ENCODE peak calls at places on chromosomes 2 and 18, in six cellular contexts. One of them, this sample, is unnamed.

GRCh38 chr18:49884465-49884864 is 71.1 kb upstream of the ACAA2 start:
- DNase-seq in K562: no peak
- DNase-seq in WTC11: no peak
- DNase-seq in HepG2: no peak
- DNase-seq in H1: no peak
- DNase-seq in GM12878: no peak
- DNase-seq in this sample: no peak

GRCh38 chr2:158586491-158586890 is 129.7 kb downstream of the PKP4 start:
- DNase-seq in WTC11: no peak
- DNase-seq in H1: no peak
- DNase-seq in HepG2: peak; percentile 79
- DNase-seq in GM12878: no peak
- DNase-seq in K562: no peak
- DNase-seq in this sample: no peak

GRCh38 chr18:48172226-48173006 is 236.8 kb downstream of the ZBTB7C start:
- DNase-seq in WTC11: no peak
- DNase-seq in H1: no peak
- DNase-seq in GM12878: no peak
- DNase-seq in HepG2: no peak
- DNase-seq in K562: no peak
- DNase-seq in this sample: no peak

GRCh38 chr18:48342588-48342987 is 66.6 kb downstream of the ZBTB7C start:
- DNase-seq in H1: no peak
- DNase-seq in K562: no peak
- DNase-seq in WTC11: no peak
- DNase-seq in HepG2: no peak
- DNase-seq in GM12878: no peak
- DNase-seq in this sample: no peak

GRCh38 chr2:99643824-99644787 is 154.3 kb upstream of the REV1 start:
- DNase-seq in GM12878: no peak
- DNase-seq in WTC11: no peak
- DNase-seq in K562: no peak
- DNase-seq in H1: no peak
- DNase-seq in HepG2: no peak
- DNase-seq in this sample: no peak

GRCh38 chr2:157245441-157246211 is 11.9 kb upstream of the GALNT5 start:
- DNase-seq in HepG2: no peak
- DNase-seq in K562: no peak
- DNase-seq in WTC11: no peak
- DNase-seq in H1: no peak
- DNase-seq in GM12878: no peak
- DNase-seq in this sample: no peak

GRCh38 chr18:54284967-54285785 is 15.9 kb downstream of the POLI start:
- DNase-seq in K562: no peak
- DNase-seq in H1: no peak
- DNase-seq in WTC11: no peak
- DNase-seq in GM12878: peak; percentile 97
- DNase-seq in HepG2: no peak
- DNase-seq in this sample: no peak

GRCh38 chr2:164747786-164748433 is 93.7 kb downstream of the COBLL1 start:
- DNase-seq in GM12878: no peak
- DNase-seq in WTC11: no peak
- DNase-seq in HepG2: no peak
- DNase-seq in K562: no peak
- DNase-seq in H1: no peak
- DNase-seq in this sample: no peak

GRCh38 chr18:49618741-49619392 is 57.0 kb downstream of the LIPG start:
- DNase-seq in H1: no peak
- DNase-seq in WTC11: no peak
- DNase-seq in GM12878: no peak
- DNase-seq in HepG2: no peak
- DNase-seq in K562: no peak
- DNase-seq in this sample: no peak

GRCh38 chr2:109164739-109165221 is 35.8 kb downstream of the SH3RF3 start:
- DNase-seq in WTC11: no peak
- DNase-seq in HepG2: no peak
- DNase-seq in H1: no peak
- DNase-seq in K562: no peak
- DNase-seq in GM12878: no peak
- DNase-seq in this sample: no peak

GRCh38 chr2:96538487-96539214 is 2.1 kb downstream of the ARID5A start:
- DNase-seq in K562: no peak
- DNase-seq in H1: peak; percentile 88
- DNase-seq in WTC11: peak; percentile 86
- DNase-seq in HepG2: peak; percentile 74
- DNase-seq in GM12878: peak; percentile 31
- DNase-seq in this sample: peak; percentile 95

GRCh38 chr2:215105607-215106354 is 32.6 kb downstream of the ABCA12 start:
- DNase-seq in H1: no peak
- DNase-seq in HepG2: no peak
- DNase-seq in K562: no peak
- DNase-seq in WTC11: no peak
- DNase-seq in GM12878: no peak
- DNase-seq in this sample: no peak

GRCh38 chr2:211455225-211455841 is 898.9 kb downstream of the CPS1 start:
- DNase-seq in GM12878: no peak
- DNase-seq in K562: peak; percentile 23
- DNase-seq in H1: no peak
- DNase-seq in WTC11: peak; percentile 45
- DNase-seq in HepG2: peak; percentile 49
- DNase-seq in this sample: peak; percentile 71

GRCh38 chr2:141271346-141271745 is 859.5 kb downstream of the LRP1B start:
- DNase-seq in K562: no peak
- DNase-seq in GM12878: no peak
- DNase-seq in HepG2: no peak
- DNase-seq in WTC11: no peak
- DNase-seq in H1: no peak
- DNase-seq in this sample: peak; percentile 5

GRCh38 chr18:36200354-36200771 is 13.1 kb downstream of the MOCOS start:
- DNase-seq in K562: peak; percentile 73
- DNase-seq in GM12878: no peak
- DNase-seq in H1: no peak
- DNase-seq in HepG2: no peak
- DNase-seq in WTC11: no peak
- DNase-seq in this sample: no peak

GRCh38 chr2:85389139-85389538 is 21.0 kb downstream of the CAPG start:
- DNase-seq in K562: no peak
- DNase-seq in H1: no peak
- DNase-seq in WTC11: no peak
- DNase-seq in HepG2: no peak
- DNase-seq in GM12878: no peak
- DNase-seq in this sample: no peak

GRCh38 chr18:49723648-49724180 is 89.6 kb downstream of the ACAA2 start:
- DNase-seq in HepG2: peak; percentile 80
- DNase-seq in K562: no peak
- DNase-seq in GM12878: peak; percentile 43
- DNase-seq in WTC11: no peak
- DNase-seq in H1: no peak
- DNase-seq in this sample: no peak

GRCh38 chr18:9474103-9474982 is 970 bp upstream of the RALBP1 start:
- DNase-seq in K562: no peak
- DNase-seq in HepG2: peak; percentile 66
- DNase-seq in WTC11: no peak
- DNase-seq in H1: peak; percentile 48
- DNase-seq in GM12878: no peak
- DNase-seq in this sample: peak; percentile 75

GRCh38 chr2:8217366-8218125 is 464.3 kb upstream of the ID2 start:
- DNase-seq in HepG2: no peak
- DNase-seq in WTC11: no peak
- DNase-seq in GM12878: no peak
- DNase-seq in H1: no peak
- DNase-seq in K562: no peak
- DNase-seq in this sample: no peak

GRCh38 chr18:61545281-61546245 is 212.3 kb downstream of the CDH20 start:
- DNase-seq in HepG2: no peak
- DNase-seq in K562: no peak
- DNase-seq in GM12878: no peak
- DNase-seq in WTC11: no peak
- DNase-seq in H1: no peak
- DNase-seq in this sample: no peak

GRCh38 chr2:3151153-3151918 is 226.3 kb downstream of the EIPR1 start:
- DNase-seq in K562: no peak
- DNase-seq in WTC11: no peak
- DNase-seq in H1: no peak
- DNase-seq in HepG2: no peak
- DNase-seq in GM12878: peak; percentile 60
- DNase-seq in this sample: no peak

GRCh38 chr18:24019641-24020331 is 5.2 kb downstream of the TTC39C start:
- DNase-seq in HepG2: no peak
- DNase-seq in WTC11: no peak
- DNase-seq in K562: no peak
- DNase-seq in GM12878: peak; percentile 83
- DNase-seq in H1: no peak
- DNase-seq in this sample: no peak

GRCh38 chr18:57975805-57976204 is 68.2 kb upstream of the NEDD4L start:
- DNase-seq in K562: no peak
- DNase-seq in HepG2: no peak
- DNase-seq in WTC11: no peak
- DNase-seq in H1: no peak
- DNase-seq in GM12878: no peak
- DNase-seq in this sample: no peak

GRCh38 chr2:175568109-175568730 is 386.7 kb upstream of the ATP5MC3 start:
- DNase-seq in H1: no peak
- DNase-seq in WTC11: no peak
- DNase-seq in K562: no peak
- DNase-seq in GM12878: no peak
- DNase-seq in HepG2: no peak
- DNase-seq in this sample: no peak

GRCh38 chr18:48749768-48750167 is 201.0 kb downstream of the SMAD7 start:
- DNase-seq in K562: no peak
- DNase-seq in HepG2: no peak
- DNase-seq in WTC11: no peak
- DNase-seq in H1: no peak
- DNase-seq in GM12878: no peak
- DNase-seq in this sample: no peak

DNA sequence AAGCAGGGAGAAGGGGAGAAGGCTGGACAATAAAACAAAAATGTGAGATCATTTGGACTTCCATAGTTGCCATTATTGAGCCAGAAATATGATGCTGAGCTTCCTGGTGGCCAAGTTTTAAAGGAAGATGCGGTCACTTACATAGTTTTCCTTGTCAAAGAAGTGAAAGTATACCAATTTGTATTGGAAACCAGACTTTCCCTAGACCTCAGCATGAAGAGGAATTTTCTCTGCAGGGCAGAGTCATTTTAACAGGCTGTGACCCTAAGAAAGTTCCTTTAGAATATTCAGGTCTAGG is 111.0 kb downstream of the GATA6 start:
- DNase-seq in HepG2: no peak
- DNase-seq in WTC11: no peak
- DNase-seq in GM12878: no peak
- DNase-seq in H1: no peak
- DNase-seq in K562: no peak
- DNase-seq in this sample: no peak
- TF ChIP-seq CTCF in HepG2: no peak
- TF ChIP-seq CTCF in WTC11: no peak
- TF ChIP-seq CTCF in GM12878: no peak
- TF ChIP-seq CTCF in H1: no peak
- TF ChIP-seq CTCF in K562: no peak
- TF ChIP-seq CTCF in this sample: no peak

GRCh38 chr18:46899274-46899948 is 17.9 kb downstream of the PIAS2 start:
- DNase-seq in WTC11: peak; percentile 36
- DNase-seq in GM12878: no peak
- DNase-seq in H1: no peak
- DNase-seq in HepG2: no peak
- DNase-seq in K562: no peak
- DNase-seq in this sample: peak; percentile 96
- TF ChIP-seq CREB1 in WTC11: no peak
- TF ChIP-seq CREB1 in GM12878: no peak
- TF ChIP-seq CREB1 in H1: no peak
- TF ChIP-seq CREB1 in HepG2: no peak
- TF ChIP-seq CREB1 in K562: no peak
- TF ChIP-seq CREB1 in this sample: peak; percentile 4

GRCh38 chr18:31241900-31242409 is 76.0 kb upstream of the DSG1 start:
- DNase-seq in HepG2: peak; percentile 98
- DNase-seq in K562: peak; percentile 41
- DNase-seq in GM12878: no peak
- DNase-seq in H1: peak; percentile 84
- DNase-seq in WTC11: peak; percentile 77
- DNase-seq in this sample: peak; percentile 80
- TF ChIP-seq CTCF in HepG2: peak; percentile 82
- TF ChIP-seq CTCF in K562: peak; percentile 69
- TF ChIP-seq CTCF in GM12878: peak; percentile 49
- TF ChIP-seq CTCF in H1: peak; percentile 79
- TF ChIP-seq CTCF in WTC11: peak; percentile 82
- TF ChIP-seq CTCF in this sample: peak; percentile 81

DNA sequence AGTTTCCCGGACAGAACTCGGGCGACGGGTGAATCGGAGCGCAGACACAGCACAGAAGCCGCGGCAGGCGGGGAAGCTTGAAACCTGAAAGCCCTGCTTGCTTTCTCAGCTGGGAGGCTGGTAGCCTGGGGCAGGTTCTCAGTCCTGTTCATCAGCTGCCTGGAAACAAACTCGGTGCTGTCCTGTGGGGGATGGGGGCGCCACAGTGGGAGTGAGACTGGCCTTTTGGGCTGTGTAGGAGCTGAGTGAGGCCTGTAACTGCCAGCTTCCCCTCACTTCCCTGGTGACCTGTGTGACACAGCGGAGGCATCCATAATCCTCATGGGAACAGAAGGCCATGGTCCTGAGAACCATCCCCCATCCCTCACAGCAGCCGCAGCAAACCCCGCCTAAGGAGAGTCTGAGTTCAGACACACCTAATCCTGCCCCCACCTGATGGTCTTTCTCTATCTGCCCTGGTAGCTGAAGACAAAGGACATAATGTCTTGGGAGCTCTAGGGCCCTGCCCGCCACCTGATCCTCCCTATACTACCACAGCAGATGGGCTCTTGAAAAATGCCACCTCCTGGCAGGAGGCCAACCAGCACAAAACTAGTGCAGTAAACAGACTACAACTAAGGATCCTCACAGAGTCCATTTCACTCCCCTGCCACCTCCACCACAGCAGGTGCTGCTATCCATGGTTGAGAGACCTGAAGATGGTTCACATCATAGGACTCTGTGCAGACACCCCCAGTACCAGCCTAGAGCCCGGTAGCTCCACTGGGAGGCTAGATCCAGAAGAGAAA is 52.7 kb upstream of the LDLRAD4 start:
- DNase-seq in H1: no peak
- DNase-seq in GM12878: no peak
- DNase-seq in K562: no peak
- DNase-seq in WTC11: peak; percentile 63
- DNase-seq in HepG2: no peak
- DNase-seq in this sample: peak; percentile 41
- TF ChIP-seq CREB1 in H1: no peak
- TF ChIP-seq CREB1 in GM12878: no peak
- TF ChIP-seq CREB1 in K562: no peak
- TF ChIP-seq CREB1 in WTC11: no peak
- TF ChIP-seq CREB1 in HepG2: no peak
- TF ChIP-seq CREB1 in this sample: no peak

DNA sequence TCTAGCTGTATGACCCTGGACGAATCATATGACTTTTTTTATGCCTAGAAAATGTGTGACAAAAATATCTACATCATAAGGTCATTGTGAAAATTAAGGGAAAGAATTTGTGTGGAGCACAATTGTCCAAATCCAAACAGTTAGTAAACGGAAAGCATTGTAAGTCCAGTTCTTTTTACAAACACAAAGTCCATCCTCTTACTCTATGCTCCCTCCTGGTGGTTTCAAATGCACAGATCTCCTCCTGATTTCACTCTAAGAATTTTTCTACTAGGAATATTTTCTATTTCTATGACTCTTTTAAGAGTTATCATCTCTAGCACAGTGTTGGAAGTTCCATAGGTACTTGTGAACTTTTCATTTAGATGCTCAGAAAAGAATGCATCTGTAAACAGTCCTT is 125.2 kb upstream of the ARL5A start:
- DNase-seq in HepG2: no peak
- DNase-seq in WTC11: no peak
- DNase-seq in K562: no peak
- DNase-seq in GM12878: no peak
- DNase-seq in H1: no peak
- DNase-seq in this sample: no peak
- TF ChIP-seq CTCF in HepG2: peak; percentile 29
- TF ChIP-seq CTCF in WTC11: no peak
- TF ChIP-seq CTCF in K562: no peak
- TF ChIP-seq CTCF in GM12878: peak; percentile 19
- TF ChIP-seq CTCF in H1: no peak
- TF ChIP-seq CTCF in this sample: no peak

This sample was measured in GM23338.